ENCODE peak calls at places on chromosomes 3 and 15, in six cellular contexts. One of them, this sample, is unnamed.

GRCh38 chr3:28860307-28860706 is 420.6 kb upstream of the RBMS3 start:
- DNase-seq in head of caudate nucleus: peak
- DNase-seq in uterus: peak
- DNase-seq in NCI-H1930: no peak
- DNase-seq in COR-L47: no peak
- DNase-seq in amniotic stem cell: no peak
- DNase-seq in this sample: peak

GRCh38 chr3:151037746-151038145 is 47.7 kb upstream of the MED12L start:
- DNase-seq in COR-L47: no peak
- DNase-seq in NCI-H1930: no peak
- DNase-seq in uterus: peak
- DNase-seq in amniotic stem cell: peak
- DNase-seq in head of caudate nucleus: no peak
- DNase-seq in this sample: no peak

GRCh38 chr3:149299938-149300791 is 33.3 kb downstream of the TM4SF18 start:
- DNase-seq in NCI-H1930: no peak
- DNase-seq in COR-L47: no peak
- DNase-seq in amniotic stem cell: peak
- DNase-seq in head of caudate nucleus: no peak
- DNase-seq in uterus: peak
- DNase-seq in this sample: no peak

GRCh38 chr3:197465197-197465995 is 90.4 kb downstream of the BDH1 start:
- DNase-seq in head of caudate nucleus: no peak
- DNase-seq in amniotic stem cell: no peak
- DNase-seq in NCI-H1930: no peak
- DNase-seq in COR-L47: no peak
- DNase-seq in uterus: no peak
- DNase-seq in this sample: no peak

GRCh38 chr3:12438318-12438717 is 46.0 kb upstream of the TSEN2 start:
- DNase-seq in head of caudate nucleus: no peak
- DNase-seq in uterus: no peak
- DNase-seq in amniotic stem cell: no peak
- DNase-seq in NCI-H1930: no peak
- DNase-seq in COR-L47: no peak
- DNase-seq in this sample: no peak

GRCh38 chr3:141653872-141654271 is 84.2 kb upstream of the RNF7 start:
- DNase-seq in uterus: no peak
- DNase-seq in COR-L47: no peak
- DNase-seq in head of caudate nucleus: no peak
- DNase-seq in NCI-H1930: no peak
- DNase-seq in amniotic stem cell: no peak
- DNase-seq in this sample: no peak

GRCh38 chr3:27322634-27323033 is 46.5 kb downstream of the NEK10 start:
- DNase-seq in NCI-H1930: no peak
- DNase-seq in COR-L47: no peak
- DNase-seq in amniotic stem cell: no peak
- DNase-seq in uterus: no peak
- DNase-seq in head of caudate nucleus: no peak
- DNase-seq in this sample: no peak

GRCh38 chr15:32718082-32718821 is 448 bp downstream of the GREM1 start:
- DNase-seq in uterus: no peak
- DNase-seq in head of caudate nucleus: no peak
- DNase-seq in NCI-H1930: no peak
- DNase-seq in amniotic stem cell: no peak
- DNase-seq in COR-L47: no peak
- DNase-seq in this sample: no peak

GRCh38 chr3:179098388-179099077 is 26.9 kb upstream of the ZMAT3 start:
- DNase-seq in NCI-H1930: no peak
- DNase-seq in amniotic stem cell: peak
- DNase-seq in COR-L47: no peak
- DNase-seq in head of caudate nucleus: no peak
- DNase-seq in uterus: no peak
- DNase-seq in this sample: no peak

GRCh38 chr3:118628704-118629341 is 405.8 kb downstream of the IGSF11 start:
- DNase-seq in amniotic stem cell: peak
- DNase-seq in NCI-H1930: peak
- DNase-seq in COR-L47: peak
- DNase-seq in uterus: no peak
- DNase-seq in head of caudate nucleus: peak
- DNase-seq in this sample: peak

GRCh38 chr3:169250000-169250399 is 413.5 kb downstream of the MECOM start:
- DNase-seq in NCI-H1930: no peak
- DNase-seq in COR-L47: no peak
- DNase-seq in amniotic stem cell: no peak
- DNase-seq in uterus: no peak
- DNase-seq in head of caudate nucleus: no peak
- DNase-seq in this sample: no peak

GRCh38 chr3:71089271-71089670 is 494.3 kb downstream of the FOXP1 start:
- DNase-seq in NCI-H1930: no peak
- DNase-seq in head of caudate nucleus: no peak
- DNase-seq in uterus: no peak
- DNase-seq in amniotic stem cell: no peak
- DNase-seq in COR-L47: no peak
- DNase-seq in this sample: no peak

GRCh38 chr3:64140651-64141050 is 84.6 kb downstream of the PRICKLE2 start:
- DNase-seq in uterus: no peak
- DNase-seq in head of caudate nucleus: no peak
- DNase-seq in amniotic stem cell: no peak
- DNase-seq in NCI-H1930: no peak
- DNase-seq in COR-L47: no peak
- DNase-seq in this sample: no peak

GRCh38 chr15:39583586-39584265 is 2.8 kb downstream of the THBS1 start:
- DNase-seq in NCI-H1930: no peak
- DNase-seq in head of caudate nucleus: no peak
- DNase-seq in amniotic stem cell: no peak
- DNase-seq in uterus: no peak
- DNase-seq in COR-L47: no peak
- DNase-seq in this sample: no peak

GRCh38 chr15:60914360-60914759 is 314.7 kb downstream of the RORA start:
- DNase-seq in uterus: no peak
- DNase-seq in NCI-H1930: no peak
- DNase-seq in amniotic stem cell: no peak
- DNase-seq in COR-L47: no peak
- DNase-seq in head of caudate nucleus: no peak
- DNase-seq in this sample: no peak

GRCh38 chr15:63234479-63234878 is 42.9 kb upstream of the APH1B start:
- DNase-seq in NCI-H1930: no peak
- DNase-seq in head of caudate nucleus: peak
- DNase-seq in COR-L47: no peak
- DNase-seq in amniotic stem cell: no peak
- DNase-seq in uterus: peak
- DNase-seq in this sample: peak

GRCh38 chr3:150759947-150760346 is 3.0 kb downstream of the SIAH2 start:
- DNase-seq in COR-L47: no peak
- DNase-seq in uterus: no peak
- DNase-seq in NCI-H1930: no peak
- DNase-seq in head of caudate nucleus: no peak
- DNase-seq in amniotic stem cell: no peak
- DNase-seq in this sample: no peak

GRCh38 chr3:157388976-157389375 is 47.7 kb upstream of the PTX3 start:
- DNase-seq in head of caudate nucleus: no peak
- DNase-seq in amniotic stem cell: no peak
- DNase-seq in uterus: no peak
- DNase-seq in NCI-H1930: no peak
- DNase-seq in COR-L47: no peak
- DNase-seq in this sample: no peak

GRCh38 chr3:12288466-12289129 is at the start of gene PPARG:
- DNase-seq in COR-L47: no peak
- DNase-seq in uterus: peak
- DNase-seq in amniotic stem cell: no peak
- DNase-seq in NCI-H1930: no peak
- DNase-seq in head of caudate nucleus: no peak
- DNase-seq in this sample: no peak

GRCh38 chr15:46266691-46267090 is 631.9 kb downstream of the SQOR start:
- DNase-seq in uterus: no peak
- DNase-seq in NCI-H1930: no peak
- DNase-seq in COR-L47: no peak
- DNase-seq in amniotic stem cell: no peak
- DNase-seq in head of caudate nucleus: no peak
- DNase-seq in this sample: no peak

GRCh38 chr3:94310736-94311135 is 247.9 kb downstream of the NSUN3 start:
- DNase-seq in COR-L47: no peak
- DNase-seq in uterus: no peak
- DNase-seq in NCI-H1930: no peak
- DNase-seq in head of caudate nucleus: no peak
- DNase-seq in amniotic stem cell: no peak
- DNase-seq in this sample: no peak

GRCh38 chr3:125351814-125352456 is 23.2 kb downstream of the ZNF148 start:
- DNase-seq in COR-L47: no peak
- DNase-seq in NCI-H1930: no peak
- DNase-seq in uterus: no peak
- DNase-seq in amniotic stem cell: no peak
- DNase-seq in head of caudate nucleus: no peak
- DNase-seq in this sample: no peak

GRCh38 chr3:22115581-22115980 is 364.6 kb upstream of the ZNF385D start:
- DNase-seq in COR-L47: no peak
- DNase-seq in uterus: no peak
- DNase-seq in amniotic stem cell: no peak
- DNase-seq in head of caudate nucleus: no peak
- DNase-seq in NCI-H1930: no peak
- DNase-seq in this sample: no peak

GRCh38 chr3:156456771-156457224 is 98.1 kb downstream of the SSR3 start:
- DNase-seq in COR-L47: no peak
- DNase-seq in head of caudate nucleus: peak
- DNase-seq in amniotic stem cell: no peak
- DNase-seq in NCI-H1930: no peak
- DNase-seq in uterus: no peak
- DNase-seq in this sample: no peak

GRCh38 chr3:168616901-168617300 is 521.2 kb upstream of the GOLIM4 start:
- DNase-seq in amniotic stem cell: no peak
- DNase-seq in COR-L47: peak
- DNase-seq in uterus: no peak
- DNase-seq in NCI-H1930: no peak
- DNase-seq in head of caudate nucleus: no peak
- DNase-seq in this sample: no peak

GRCh38 chr3:14808025-14808424 is 10.7 kb upstream of the FGD5 start:
- DNase-seq in uterus: no peak
- DNase-seq in amniotic stem cell: no peak
- DNase-seq in COR-L47: no peak
- DNase-seq in head of caudate nucleus: no peak
- DNase-seq in NCI-H1930: no peak
- DNase-seq in this sample: no peak

GRCh38 chr15:45662375-45662774 is 27.5 kb downstream of the SQOR start:
- DNase-seq in head of caudate nucleus: no peak
- DNase-seq in NCI-H1930: no peak
- DNase-seq in amniotic stem cell: no peak
- DNase-seq in COR-L47: no peak
- DNase-seq in uterus: no peak
- DNase-seq in this sample: no peak

GRCh38 chr3:32249184-32249782 is 10.8 kb downstream of the CMTM8 start:
- DNase-seq in COR-L47: no peak
- DNase-seq in head of caudate nucleus: no peak
- DNase-seq in amniotic stem cell: peak
- DNase-seq in uterus: no peak
- DNase-seq in NCI-H1930: no peak
- DNase-seq in this sample: no peak

GRCh38 chr15:61382927-61383326 is 153.8 kb upstream of the RORA start:
- DNase-seq in uterus: no peak
- DNase-seq in COR-L47: no peak
- DNase-seq in NCI-H1930: no peak
- DNase-seq in head of caudate nucleus: no peak
- DNase-seq in amniotic stem cell: no peak
- DNase-seq in this sample: no peak

GRCh38 chr3:87307805-87308204 is 31.4 kb upstream of the POU1F1 start:
- DNase-seq in NCI-H1930: no peak
- DNase-seq in uterus: no peak
- DNase-seq in COR-L47: no peak
- DNase-seq in head of caudate nucleus: no peak
- DNase-seq in amniotic stem cell: no peak
- DNase-seq in this sample: no peak

GRCh38 chr3:78666458-78666800 is 1101.4 kb downstream of the ROBO1 start:
- DNase-seq in COR-L47: no peak
- DNase-seq in NCI-H1930: no peak
- DNase-seq in head of caudate nucleus: no peak
- DNase-seq in uterus: no peak
- DNase-seq in amniotic stem cell: no peak
- DNase-seq in this sample: no peak

GRCh38 chr3:47370887-47371697 is 9.7 kb upstream of the PTPN23 start:
- DNase-seq in COR-L47: no peak
- DNase-seq in amniotic stem cell: no peak
- DNase-seq in head of caudate nucleus: no peak
- DNase-seq in uterus: no peak
- DNase-seq in NCI-H1930: no peak
- DNase-seq in this sample: no peak

GRCh38 chr3:50554553-50554952 is 13.0 kb downstream of the C3orf18 start:
- DNase-seq in head of caudate nucleus: no peak
- DNase-seq in NCI-H1930: no peak
- DNase-seq in COR-L47: no peak
- DNase-seq in amniotic stem cell: no peak
- DNase-seq in uterus: no peak
- DNase-seq in this sample: no peak

GRCh38 chr3:161339517-161340500 is 31.5 kb downstream of the SPTSSB start:
- DNase-seq in amniotic stem cell: no peak
- DNase-seq in NCI-H1930: no peak
- DNase-seq in uterus: no peak
- DNase-seq in COR-L47: no peak
- DNase-seq in head of caudate nucleus: no peak
- DNase-seq in this sample: no peak

GRCh38 chr3:65604863-65605526 is 433.7 kb downstream of the MAGI1 start:
- DNase-seq in uterus: no peak
- DNase-seq in head of caudate nucleus: no peak
- DNase-seq in COR-L47: no peak
- DNase-seq in NCI-H1930: no peak
- DNase-seq in amniotic stem cell: no peak
- DNase-seq in this sample: no peak

GRCh38 chr15:58260186-58260910 is 122.2 kb downstream of the AQP9 start:
- DNase-seq in NCI-H1930: no peak
- DNase-seq in uterus: no peak
- DNase-seq in amniotic stem cell: no peak
- DNase-seq in COR-L47: no peak
- DNase-seq in head of caudate nucleus: no peak
- DNase-seq in this sample: no peak